ENCODE peak calls at places on chromosomes 16 and 17, in six cellular contexts. One of them, this sample, is unnamed.

GRCh38 chr16:72072514-72073342 is 9.7 kb downstream of the HPR start:
- DNase-seq in breast epithelium: no peak
- DNase-seq in left ventricle myocardium superior: no peak
- DNase-seq in activated CD8-positive, alpha-beta memory T cell treated with anti-CD3 and anti-CD28 coated beads, Interleukin-2, amount 50 U/mL, for 48 hours: no peak
- DNase-seq in stimulated activated CD4-positive, alpha-beta T cell treated with anti-CD3 and anti-CD28 coated beads, Interleukin-1b, Interleukin-23, amount 100 ng/mL, for 1 hour: no peak
- DNase-seq in NCI-H2029: no peak
- DNase-seq in this sample: no peak

GRCh38 chr17:56150631-56151030 is 2.6 kb upstream of the ANKFN1 start:
- DNase-seq in stimulated activated CD4-positive, alpha-beta T cell treated with anti-CD3 and anti-CD28 coated beads, Interleukin-1b, Interleukin-23, amount 100 ng/mL, for 1 hour: no peak
- DNase-seq in NCI-H2029: no peak
- DNase-seq in breast epithelium: no peak
- DNase-seq in activated CD8-positive, alpha-beta memory T cell treated with anti-CD3 and anti-CD28 coated beads, Interleukin-2, amount 50 U/mL, for 48 hours: no peak
- DNase-seq in left ventricle myocardium superior: no peak
- DNase-seq in this sample: no peak

GRCh38 chr17:80917716-80918560 is 73.7 kb upstream of the CHMP6 start:
- DNase-seq in activated CD8-positive, alpha-beta memory T cell treated with anti-CD3 and anti-CD28 coated beads, Interleukin-2, amount 50 U/mL, for 48 hours: no peak
- DNase-seq in stimulated activated CD4-positive, alpha-beta T cell treated with anti-CD3 and anti-CD28 coated beads, Interleukin-1b, Interleukin-23, amount 100 ng/mL, for 1 hour: no peak
- DNase-seq in NCI-H2029: no peak
- DNase-seq in breast epithelium: no peak
- DNase-seq in left ventricle myocardium superior: no peak
- DNase-seq in this sample: peak

GRCh38 chr17:78870621-78871020 is 30.0 kb upstream of the USP36 start:
- DNase-seq in activated CD8-positive, alpha-beta memory T cell treated with anti-CD3 and anti-CD28 coated beads, Interleukin-2, amount 50 U/mL, for 48 hours: no peak
- DNase-seq in breast epithelium: no peak
- DNase-seq in NCI-H2029: no peak
- DNase-seq in stimulated activated CD4-positive, alpha-beta T cell treated with anti-CD3 and anti-CD28 coated beads, Interleukin-1b, Interleukin-23, amount 100 ng/mL, for 1 hour: no peak
- DNase-seq in left ventricle myocardium superior: no peak
- DNase-seq in this sample: no peak

GRCh38 chr16:86963600-86964575 is 353.3 kb downstream of the C16orf95 start:
- DNase-seq in activated CD8-positive, alpha-beta memory T cell treated with anti-CD3 and anti-CD28 coated beads, Interleukin-2, amount 50 U/mL, for 48 hours: no peak
- DNase-seq in stimulated activated CD4-positive, alpha-beta T cell treated with anti-CD3 and anti-CD28 coated beads, Interleukin-1b, Interleukin-23, amount 100 ng/mL, for 1 hour: no peak
- DNase-seq in left ventricle myocardium superior: no peak
- DNase-seq in breast epithelium: no peak
- DNase-seq in NCI-H2029: no peak
- DNase-seq in this sample: peak

GRCh38 chr17:77531002-77531401 is 390.2 kb downstream of the SEC14L1 start:
- DNase-seq in activated CD8-positive, alpha-beta memory T cell treated with anti-CD3 and anti-CD28 coated beads, Interleukin-2, amount 50 U/mL, for 48 hours: no peak
- DNase-seq in NCI-H2029: no peak
- DNase-seq in breast epithelium: no peak
- DNase-seq in left ventricle myocardium superior: no peak
- DNase-seq in stimulated activated CD4-positive, alpha-beta T cell treated with anti-CD3 and anti-CD28 coated beads, Interleukin-1b, Interleukin-23, amount 100 ng/mL, for 1 hour: no peak
- DNase-seq in this sample: no peak

GRCh38 chr17:73198201-73198929 is 5.5 kb downstream of the COG1 start:
- DNase-seq in left ventricle myocardium superior: no peak
- DNase-seq in activated CD8-positive, alpha-beta memory T cell treated with anti-CD3 and anti-CD28 coated beads, Interleukin-2, amount 50 U/mL, for 48 hours: no peak
- DNase-seq in breast epithelium: no peak
- DNase-seq in stimulated activated CD4-positive, alpha-beta T cell treated with anti-CD3 and anti-CD28 coated beads, Interleukin-1b, Interleukin-23, amount 100 ng/mL, for 1 hour: no peak
- DNase-seq in NCI-H2029: no peak
- DNase-seq in this sample: no peak

GRCh38 chr17:75874323-75875181 is 3.8 kb downstream of the TRIM47 start:
- DNase-seq in stimulated activated CD4-positive, alpha-beta T cell treated with anti-CD3 and anti-CD28 coated beads, Interleukin-1b, Interleukin-23, amount 100 ng/mL, for 1 hour: no peak
- DNase-seq in activated CD8-positive, alpha-beta memory T cell treated with anti-CD3 and anti-CD28 coated beads, Interleukin-2, amount 50 U/mL, for 48 hours: no peak
- DNase-seq in NCI-H2029: no peak
- DNase-seq in left ventricle myocardium superior: peak
- DNase-seq in breast epithelium: no peak
- DNase-seq in this sample: no peak

This sample was measured in kidney.